ENCODE peak calls at places on chromosomes 4 and X, in five cellular contexts. E, F, X, I and G are unnamed samples.

GRCh38 chrX:141945415-141945814 is 41.7 kb downstream of the MAGEC1 start:
- DNase-seq in X (no peak), I (no peak), F (no peak), E (no peak), G (no peak)

GRCh38 chrX:76148753-76149152 is 24.1 kb upstream of the PBDC1 start:
- DNase-seq in E (no peak), F (peak; percentile 50), I (peak; percentile 5), X (no peak), G (no peak)

GRCh38 chrX:17968367-17968766 is 107.3 kb upstream of the RAI2 start:
- DNase-seq in F (no peak), I (no peak), E (no peak), X (no peak), G (no peak)

GRCh38 chr4:81509822-81510221 is 38.1 kb upstream of the RASGEF1B start:
- DNase-seq in F (no peak), I (no peak), X (no peak), E (no peak), G (no peak)

GRCh38 chr4:23805381-23805780 is 84.5 kb downstream of the PPARGC1A start:
- DNase-seq in F (no peak), E (no peak), X (no peak), I (no peak), G (no peak)

GRCh38 chr4:106353786-106354185 is 14.8 kb downstream of the GIMD1 start:
- DNase-seq in E (no peak), X (no peak), I (no peak), F (no peak), G (no peak)

GRCh38 chr4:11354531-11354930 is 74.2 kb downstream of the HS3ST1 start:
- DNase-seq in I (no peak), X (no peak), F (no peak), E (no peak), G (no peak)

GRCh38 chr4:13329963-13330362 is 154.2 kb downstream of the RAB28 start:
- DNase-seq in X (no peak), E (no peak), I (no peak), F (no peak), G (no peak)

GRCh38 chr4:145177906-145178538 is 2.4 kb downstream of the OTUD4 start:
- DNase-seq in F (no peak), X (no peak), I (no peak), E (no peak), G (peak; percentile 13)

GRCh38 chr4:78652282-78652876 is 100.8 kb downstream of the ANXA3 start:
- DNase-seq in E (no peak), X (no peak), F (no peak), I (peak; percentile 74), G (no peak)

GRCh38 chr4:46922205-46922604 is 13.2 kb upstream of the COX7B2 start:
- DNase-seq in I (no peak), F (no peak), X (no peak), E (no peak), G (no peak)

GRCh38 chrX:79572566-79572965 is 205.4 kb upstream of the ITM2A start:
- DNase-seq in E (no peak), I (no peak), X (no peak), F (no peak), G (no peak)
- H3K27me3 ChIP-seq in E (no peaks in the 10 kb centered on the region), I (no peaks in the 10 kb centered on the region), X (no peaks in the 10 kb centered on the region), F (no peaks in the 10 kb centered on the region), G (peaks cover 6% of the 10 kb centered on the region)

DNA sequence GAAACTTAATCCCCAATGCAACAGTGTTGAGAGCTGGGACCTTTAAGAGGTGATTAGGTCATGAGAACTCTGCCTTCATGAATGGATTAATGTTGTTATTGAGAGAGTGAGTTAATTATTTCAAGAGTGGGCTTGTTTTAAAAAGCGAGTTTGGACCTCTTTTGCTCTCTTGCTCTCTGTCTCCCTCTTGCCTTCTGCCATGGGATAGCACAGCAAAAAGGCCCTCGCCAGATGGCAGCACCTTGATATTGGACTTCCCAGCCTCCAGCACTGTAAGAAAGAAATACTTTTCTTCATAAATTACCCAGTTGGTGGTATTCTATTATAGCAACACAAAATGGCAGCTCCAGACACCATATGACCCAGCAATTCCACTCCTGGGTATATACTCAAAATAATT is 7.0 kb upstream of the ATP6AP2 start:
- DNase-seq in X (no peak), I (no peak), F (peak; percentile 81), E (no peak), G (no peak)
- TF ChIP-seq CTCF in X (no peak), I (no peak), F (peak; percentile 78), E (peak; percentile 68), G (peak; percentile 23)

GRCh38 chr4:173272987-173273386 is 61.2 kb downstream of the HMGB2 start:
- DNase-seq in E (no peak), I (no peak), X (no peak), F (no peak), G (no peak)
- H3K4me1 ChIP-seq in E (peaks cover 12% of the 10 kb centered on the region), I (no peaks in the 10 kb centered on the region), X (no peaks in the 10 kb centered on the region), F (no peaks in the 10 kb centered on the region), G (no peaks in the 10 kb centered on the region)

GRCh38 chr4:4853371-4853823 is 6.1 kb upstream of the MSX1 start:
- DNase-seq in E (peak; percentile 47), X (no peak), I (no peak), F (peak; percentile 68), G (no peak)
- H3K27me3 ChIP-seq in E (peaks cover 50% of the 10 kb centered on the region), X (peaks cover 60% of the 10 kb centered on the region), I (peaks cover 29% of the 10 kb centered on the region), F (peaks cover 99% of the 10 kb centered on the region), G (peaks cover 96% of the 10 kb centered on the region)

GRCh38 chrX:39477438-39478120 is 620.2 kb downstream of the BCOR start:
- DNase-seq in E (no peak), F (peak; percentile 94), X (no peak), I (no peak), G (no peak)
- TF ChIP-seq CTCF in E (no peak), F (peak; percentile 79), X (no peak), I (no peak), G (no peak)

DNA sequence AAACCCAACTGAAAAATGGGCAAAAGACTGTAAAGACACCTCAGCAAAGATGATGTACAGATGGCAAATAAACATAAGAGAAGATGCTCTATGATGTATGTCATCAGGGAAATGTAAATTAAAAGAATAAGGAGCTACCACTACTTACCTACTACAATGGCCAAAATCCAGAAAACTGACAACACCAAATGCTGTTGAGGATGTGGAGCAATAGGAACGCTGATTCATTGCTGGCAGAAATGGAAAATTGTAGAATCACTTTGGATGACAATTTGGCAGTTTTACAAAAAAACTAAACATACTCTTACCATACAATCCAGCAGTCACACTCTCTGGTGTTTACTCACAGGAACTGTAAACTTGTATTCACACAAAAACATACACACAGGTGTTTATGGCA is 222.3 kb upstream of the LDB2 start:
- DNase-seq in X (no peak), I (no peak), F (no peak), E (no peak), G (no peak)
- H3K4me1 ChIP-seq in X (no peaks in the 10 kb centered on the region), I (no peaks in the 10 kb centered on the region), F (no peaks in the 10 kb centered on the region), E (no peaks in the 10 kb centered on the region), G (no peaks in the 10 kb centered on the region)

DNA sequence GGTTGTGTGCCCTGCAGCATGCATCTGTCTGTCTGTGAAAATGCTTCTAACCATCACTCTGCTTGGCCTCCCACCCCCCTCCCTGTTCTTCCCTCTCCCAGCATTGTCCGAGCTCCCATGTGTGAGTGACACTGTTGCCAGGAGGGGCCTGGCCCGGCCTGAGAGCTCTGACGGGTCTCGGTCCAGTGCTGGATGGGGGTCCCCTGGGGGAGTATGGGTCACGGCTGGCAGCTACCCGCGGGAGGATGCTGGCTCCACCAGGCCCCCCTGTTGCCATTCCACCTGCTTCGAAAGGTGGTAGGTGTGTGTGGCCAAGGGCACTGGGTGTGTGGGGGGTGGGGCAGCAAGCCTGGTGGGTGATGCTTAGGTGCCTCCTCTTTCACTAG is 3.6 kb downstream of the NLGN3 start:
- DNase-seq in F (no peak), I (no peak), E (no peak), X (no peak), G (no peak)
- H3K27me3 ChIP-seq in F (no peaks in the 10 kb centered on the region), I (no peaks in the 10 kb centered on the region), E (peaks cover 23% of the 10 kb centered on the region), X (no peaks in the 10 kb centered on the region), G (no peaks in the 10 kb centered on the region)